ENCODE peak calls at places on chromosome 5, in six cellular contexts. C, H, P, M, K and Y are unnamed samples.

GRCh38 chr5:175479125-175479881 is 943 bp downstream of the SFXN1 start:
- DNase-seq in M (no peak), H (no peak), P (no peak), K (no peak), C (no peak), Y (no peak)

GRCh38 chr5:56569576-56569975 is 245.8 kb upstream of the MAP3K1 start:
- DNase-seq in C (no peak), P (no peak), M (no peak), K (no peak), H (peak), Y (no peak)

GRCh38 chr5:72612810-72613209 is 105.6 kb upstream of the ZNF366 start:
- DNase-seq in C (no peak), H (no peak), P (no peak), M (no peak), K (no peak), Y (no peak)

GRCh38 chr5:168658394-168658793 is 79.2 kb upstream of the PANK3 start:
- DNase-seq in C (no peak), H (no peak), K (no peak), M (no peak), P (no peak), Y (no peak)

GRCh38 chr5:1515921-1516571 is 7.7 kb downstream of the LPCAT1 start:
- DNase-seq in P (no peak), M (no peak), H (no peak), C (no peak), K (peak), Y (no peak)

GRCh38 chr5:36442796-36443195 is 141.1 kb upstream of the RANBP3L start:
- DNase-seq in C (no peak), K (no peak), M (no peak), H (no peak), P (no peak), Y (no peak)

GRCh38 chr5:95350631-95351030 is 40.5 kb upstream of the FAM81B start:
- DNase-seq in C (no peak), H (no peak), P (no peak), M (no peak), K (no peak), Y (no peak)

GRCh38 chr5:95870105-95870672 is 47.7 kb upstream of the GLRX start:
- DNase-seq in M (peak), P (no peak), H (no peak), C (no peak), K (no peak), Y (no peak)

GRCh38 chr5:54383225-54383624 is 72.3 kb upstream of the HSPB3 start:
- DNase-seq in M (no peak), K (no peak), P (no peak), C (no peak), H (no peak), Y (no peak)

GRCh38 chr5:176533390-176533789 is 3.8 kb downstream of the RNF44 start:
- DNase-seq in K (peak), C (no peak), P (no peak), H (no peak), M (no peak), Y (no peak)

GRCh38 chr5:99088309-99088708 is 159.5 kb upstream of the CHD1 start:
- DNase-seq in P (no peak), K (no peak), M (no peak), H (no peak), C (no peak), Y (no peak)

GRCh38 chr5:2617461-2617860 is 134.0 kb downstream of the IRX2 start:
- DNase-seq in P (no peak), H (no peak), C (no peak), K (no peak), M (no peak), Y (no peak)

GRCh38 chr5:83636141-83636540 is 84.5 kb downstream of the HAPLN1 start:
- DNase-seq in H (no peak), M (no peak), P (no peak), C (no peak), K (no peak), Y (no peak)

GRCh38 chr5:132830436-132831094 is at the start of gene SHROOM1:
- DNase-seq in K (peak), M (no peak), H (no peak), C (peak), P (peak), Y (no peak)

GRCh38 chr5:56862909-56863308 is 46.5 kb upstream of the SETD9 start:
- DNase-seq in P (no peak), C (no peak), H (no peak), K (no peak), M (no peak), Y (no peak)

GRCh38 chr5:31866166-31866565 is 227.2 kb downstream of the PDZD2 start:
- DNase-seq in P (no peak), C (no peak), M (no peak), K (no peak), H (no peak), Y (no peak)

GRCh38 chr5:8340739-8341344 is 471.9 kb downstream of the MTRR start:
- DNase-seq in P (no peak), K (no peak), C (peak), H (no peak), M (no peak), Y (no peak)

GRCh38 chr5:87139795-87140194 is 127.9 kb upstream of the RASA1 start:
- DNase-seq in C (no peak), K (no peak), P (no peak), M (no peak), H (no peak), Y (no peak)

GRCh38 chr5:1001406-1002270 is 7.0 kb upstream of the NKD2 start:
- DNase-seq in H (no peak), M (no peak), C (no peak), P (no peak), K (peak), Y (no peak)

GRCh38 chr5:157464518-157465171 is 4.6 kb downstream of the NIPAL4 start:
- DNase-seq in H (peak), K (peak), M (peak), P (no peak), C (peak), Y (peak)

GRCh38 chr5:153752890-153753289 is 262.4 kb downstream of the GRIA1 start:
- DNase-seq in P (no peak), K (no peak), C (no peak), M (no peak), H (no peak), Y (no peak)

GRCh38 chr5:58135571-58136335 is 324.1 kb downstream of the PLK2 start:
- DNase-seq in K (no peak), H (no peak), C (no peak), P (no peak), M (no peak), Y (peak)

GRCh38 chr5:95644351-95645042 is 2.1 kb upstream of the RFESD start:
- DNase-seq in C (peak), P (no peak), K (no peak), M (peak), H (peak), Y (no peak)

GRCh38 chr5:177458912-177459350 is 12.3 kb downstream of the PRR7 start:
- DNase-seq in P (peak), M (no peak), C (no peak), H (no peak), K (no peak), Y (no peak)

GRCh38 chr5:141875795-141876627 is 2.2 kb downstream of the PCDH1 start:
- DNase-seq in M (peak), P (peak), H (no peak), K (peak), C (no peak), Y (no peak)

GRCh38 chr5:16934669-16935068 is 1.4 kb downstream of the MYO10 start:
- DNase-seq in K (no peak), H (no peak), M (no peak), P (no peak), C (no peak), Y (no peak)

GRCh38 chr5:77224672-77225355 is 14.3 kb downstream of the PDE8B start:
- DNase-seq in M (no peak), C (no peak), H (peak), P (no peak), K (no peak), Y (peak)

GRCh38 chr5:172115541-172115982 is 72.5 kb downstream of the STK10 start:
- DNase-seq in K (no peak), C (no peak), P (no peak), M (peak), H (no peak), Y (no peak)

GRCh38 chr5:139833525-139833924 is 37.9 kb downstream of the PSD2 start:
- DNase-seq in K (peak), C (no peak), M (no peak), H (no peak), P (no peak), Y (no peak)

GRCh38 chr5:156947933-156948332 is 15.1 kb downstream of the TIMD4 start:
- DNase-seq in M (peak), K (no peak), H (no peak), P (no peak), C (no peak), Y (no peak)